ENCODE peak calls at places on chromosomes 13 and 19, in five cellular contexts. K is GM23338, E is transverse colon, F is K562, O is breast epithelium. J is an unnamed sample.

GRCh38 chr19:19463348-19464117 is 51.8 kb downstream of the TSSK6 start:
- DNase-seq in K (no peak), E (no peak), F (no peak), O (no peak), J (no peak)

GRCh38 chr19:2391118-2391725 is 31.2 kb downstream of the TMPRSS9 start:
- DNase-seq in K (peak; percentile 79), E (no peak), F (peak; percentile 71), O (no peak), J (no peak)

GRCh38 chr13:98144501-98145350 is 1.8 kb downstream of the FARP1 start:
- DNase-seq in K (peak; percentile 78), E (no peak), F (no peak), O (no peak), J (no peak)

GRCh38 chr13:65063753-65064152 is 2166.4 kb downstream of the PCDH9 start:
- DNase-seq in K (no peak), E (no peak), F (no peak), O (no peak), J (no peak)

GRCh38 chr13:73299787-73300186 is 241.0 kb downstream of the KLF5 start:
- DNase-seq in K (no peak), E (no peak), F (no peak), O (no peak), J (no peak)

GRCh38 chr19:34662919-34663318 is 14.0 kb downstream of the SCGB2B2 start:
- DNase-seq in K (peak; percentile 90), E (no peak), F (peak; percentile 62), O (no peak), J (no peak)

GRCh38 chr13:48448963-48449614 is 36.2 kb upstream of the LPAR6 start:
- DNase-seq in K (no peak), E (no peak), F (no peak), O (no peak), J (no peak)

GRCh38 chr19:34224996-34225658 is 29.2 kb upstream of the GARRE1 start:
- DNase-seq in K (peak; percentile 70), E (no peak), F (no peak), O (no peak), J (no peak)

GRCh38 chr13:43822969-43823368 is 36.2 kb upstream of the ENOX1 start:
- DNase-seq in K (no peak), E (no peak), F (no peak), O (no peak), J (no peak)

GRCh38 chr19:13002389-13002898 is 7.2 kb downstream of the NFIX start:
- DNase-seq in K (no peak), E (no peak), F (no peak), O (no peak), J (no peak)
- TF ChIP-seq POLR2AphosphoS5 in K (no peak), E (no peak), F (no peak), O (no peak), J (peak; percentile 60)

GRCh38 chr13:79051472-79051871 is 354.6 kb downstream of the RBM26 start:
- DNase-seq in K (no peak), E (no peak), F (no peak), O (no peak), J (no peak)

GRCh38 chr13:79060216-79060615 is 345.8 kb downstream of the RBM26 start:
- DNase-seq in K (peak; percentile 62), E (no peak), F (no peak), O (no peak), J (no peak)

GRCh38 chr13:79062291-79062690 is 343.8 kb downstream of the RBM26 start:
- DNase-seq in K (peak; percentile 46), E (no peak), F (no peak), O (no peak), J (no peak)

DNA sequence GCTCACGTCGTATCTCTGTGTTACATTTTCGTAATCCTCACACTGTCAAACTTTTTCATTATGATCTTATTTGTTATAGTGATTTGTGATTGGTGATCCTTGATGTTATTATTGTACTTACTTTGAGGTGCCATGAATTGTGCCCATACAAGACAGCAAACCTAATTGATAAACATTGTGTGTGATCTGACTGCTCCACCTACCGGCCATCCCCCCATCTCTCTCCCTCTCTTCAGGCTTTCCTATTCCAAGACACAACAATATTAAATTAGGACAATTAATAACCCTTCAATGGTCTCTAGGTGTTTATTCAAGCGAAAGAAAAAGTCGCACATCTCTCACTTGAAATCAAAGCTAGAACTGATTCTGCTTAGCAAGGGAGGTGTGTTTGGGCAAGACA is 349.3 kb downstream of the RBM26 start:
- DNase-seq in K (peak; percentile 12), E (no peak), F (no peak), O (no peak), J (no peak)
- TF ChIP-seq CTCF in K (peak; percentile 72), E (no peak), F (peak; percentile 19), O (no peak), J (no peak)

DNA sequence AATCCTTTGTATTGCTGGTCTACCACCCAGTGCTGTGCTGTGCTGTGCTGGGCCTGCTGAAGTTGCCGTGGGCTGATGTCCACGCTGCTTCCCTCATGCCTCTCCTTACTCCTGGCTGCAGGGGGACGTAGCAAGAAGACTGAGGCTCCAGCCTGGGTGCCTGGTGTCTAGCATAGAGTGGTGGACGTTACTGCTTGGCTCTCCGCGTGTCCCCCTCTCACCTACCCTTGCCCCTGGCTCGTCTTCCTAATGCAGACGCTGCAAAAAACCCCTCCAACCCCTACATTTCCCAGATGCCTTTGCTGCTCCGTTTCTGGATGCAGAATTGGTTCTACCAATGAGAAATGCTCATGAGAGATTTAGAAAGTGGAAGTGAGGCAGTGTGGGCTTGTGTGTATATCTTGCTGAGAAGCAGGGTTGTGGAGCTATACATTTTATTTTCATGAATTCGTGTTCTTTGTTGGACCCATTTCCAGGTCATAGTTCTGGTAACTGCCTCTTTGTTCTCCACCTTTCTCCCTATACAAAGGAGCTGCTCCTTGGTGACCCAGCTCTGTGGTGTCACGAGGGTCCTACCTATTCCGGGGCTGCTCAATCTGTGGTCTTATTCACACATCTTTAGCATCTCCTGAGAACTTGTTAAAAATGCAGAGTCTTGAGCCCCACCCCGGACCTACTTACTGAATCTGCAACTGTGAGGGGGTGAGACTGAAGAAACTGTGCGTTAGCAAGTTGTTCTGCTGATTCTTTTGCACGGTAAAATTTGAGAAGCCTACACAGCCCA is 7.9 kb upstream of the DENND1C start:
- DNase-seq in K (no peak), E (no peak), F (no peak), O (no peak), J (no peak)
- TF ChIP-seq POLR2AphosphoS5 in K (no peak), E (no peak), F (no peak), O (no peak), J (no peak)

GRCh38 chr19:43759515-43759914 is 4.8 kb upstream of the SMG9 start:
- DNase-seq in K (peak; percentile 59), E (no peak), F (peak; percentile 58), O (no peak), J (no peak)
- TF ChIP-seq CTCF in K (no peak), E (no peak), F (peak; percentile 50), O (peak; percentile 55), J (no peak)

DNA sequence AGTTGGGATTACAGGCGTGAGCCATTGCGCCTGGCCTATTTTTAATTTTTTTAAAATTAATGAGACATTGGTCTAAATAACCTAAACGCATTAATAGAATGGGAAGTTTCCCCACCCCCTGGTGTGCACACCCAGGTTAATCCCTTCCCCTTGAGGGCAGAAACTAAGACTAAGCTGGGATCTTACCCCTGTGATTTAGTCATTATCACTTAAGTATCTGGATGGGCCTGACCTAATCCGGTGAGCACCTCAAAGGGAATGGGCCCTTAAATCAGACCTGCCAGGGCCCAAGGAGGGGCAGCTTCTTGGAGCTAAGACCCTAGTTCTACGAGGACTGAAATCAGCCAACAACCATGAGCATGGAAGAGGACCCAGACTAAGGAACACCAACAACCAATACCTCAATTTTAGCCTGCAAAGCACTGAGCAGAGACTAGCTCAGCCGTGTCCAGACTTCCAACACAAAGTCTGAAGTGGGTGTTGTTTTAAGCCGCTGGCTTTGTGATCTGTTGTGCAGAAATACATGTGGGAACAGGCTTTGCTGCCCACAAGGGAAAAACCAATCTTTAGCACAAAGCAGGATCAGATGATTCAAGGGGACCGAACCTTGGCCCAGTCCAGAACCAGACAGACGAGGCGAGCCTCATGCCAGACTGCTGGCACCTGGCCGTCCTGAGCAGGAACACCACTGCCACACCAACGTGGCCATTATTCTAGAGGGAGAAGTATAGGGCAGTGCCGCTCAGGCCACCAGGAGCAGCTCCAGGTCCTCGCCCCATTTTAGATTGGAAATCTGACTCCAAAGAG is 7.1 kb downstream of the UBE2S start:
- DNase-seq in K (no peak), E (no peak), F (no peak), O (no peak), J (no peak)
- TF ChIP-seq POLR2AphosphoS5 in K (no peak), E (no peak), F (peak; percentile 69), O (no peak), J (no peak)

GRCh38 chr13:111460548-111461444 is 140.4 kb downstream of the TEX29 start:
- DNase-seq in K (peak; percentile 76), E (peak; percentile 20), F (peak; percentile 9), O (no peak), J (no peak)
- TF ChIP-seq CTCF in K (peak; percentile 79), E (peak; percentile 11), F (peak; percentile 14), O (peak; percentile 45), J (no peak)

J was measured in vagina.